ENCODE peak calls at places on chromosomes 6 and 20, in nine cellular contexts. G, E, P, F, H, U, K, O and S are unnamed samples.

GRCh38 chr6:143223895-143224294 is 163.2 kb downstream of the AIG1 start:
- DNase-seq in E (no peak), P (peak), O (no peak), K (peak), F (peak), G (peak), U (no peak), H (peak), S (no peak)

GRCh38 chr6:129785081-129785755 is 75.2 kb upstream of the ARHGAP18 start:
- DNase-seq in H (no peak), F (no peak), O (no peak), K (no peak), P (no peak), U (no peak), G (no peak), E (no peak), S (no peak)

GRCh38 chr6:145690969-145691368 is 44.4 kb downstream of the EPM2A start:
- DNase-seq in K (no peak), O (no peak), G (no peak), E (no peak), H (no peak), U (no peak), P (no peak), F (no peak), S (no peak)

GRCh38 chr6:44131880-44132279 is 4.5 kb downstream of the TMEM63B start:
- DNase-seq in O (no peak), H (no peak), K (no peak), F (no peak), U (no peak), G (no peak), E (no peak), P (no peak), S (no peak)

GRCh38 chr6:91716361-91716760 is 1129.5 kb upstream of the MAP3K7 start:
- DNase-seq in E (no peak), G (no peak), F (no peak), K (no peak), H (no peak), P (no peak), O (no peak), U (no peak), S (no peak)

GRCh38 chr20:891121-892080 is 24.7 kb downstream of the ANGPT4 start:
- DNase-seq in F (peak), H (peak), G (no peak), P (peak), E (no peak), O (no peak), U (no peak), K (no peak), S (no peak)

GRCh38 chr6:389622-390021 is 1.9 kb upstream of the IRF4 start:
- DNase-seq in P (no peak), U (no peak), G (no peak), E (no peak), K (no peak), O (no peak), H (no peak), F (no peak), S (no peak)

GRCh38 chr6:143581835-143582480 is 70.4 kb upstream of the FUCA2 start:
- DNase-seq in H (no peak), F (no peak), P (peak), E (no peak), K (peak), G (no peak), U (no peak), O (no peak), S (no peak)

GRCh38 chr6:108947114-108947854 is 99.1 kb downstream of the ARMC2 start:
- DNase-seq in U (no peak), P (peak), K (peak), O (no peak), F (no peak), G (peak), H (peak), E (no peak), S (no peak)

GRCh38 chr6:41732601-41733348 is 2.6 kb downstream of the TFEB start:
- DNase-seq in K (peak), H (peak), U (peak), O (no peak), G (no peak), E (no peak), P (peak), F (no peak), S (no peak)

GRCh38 chr20:24786096-24786495 is 163.0 kb upstream of the CST7 start:
- DNase-seq in O (no peak), H (no peak), F (no peak), G (no peak), U (no peak), P (no peak), K (no peak), E (no peak), S (no peak)

GRCh38 chr20:1555952-1556351 is 1.6 kb downstream of the SIRPD start:
- DNase-seq in H (no peak), P (no peak), O (no peak), K (no peak), E (no peak), F (no peak), U (no peak), G (no peak), S (no peak)

GRCh38 chr20:37243076-37243936 is 18.3 kb downstream of the GHRH start:
- DNase-seq in F (no peak), E (no peak), O (no peak), K (no peak), U (no peak), P (no peak), H (no peak), G (peak), S (no peak)

DNA sequence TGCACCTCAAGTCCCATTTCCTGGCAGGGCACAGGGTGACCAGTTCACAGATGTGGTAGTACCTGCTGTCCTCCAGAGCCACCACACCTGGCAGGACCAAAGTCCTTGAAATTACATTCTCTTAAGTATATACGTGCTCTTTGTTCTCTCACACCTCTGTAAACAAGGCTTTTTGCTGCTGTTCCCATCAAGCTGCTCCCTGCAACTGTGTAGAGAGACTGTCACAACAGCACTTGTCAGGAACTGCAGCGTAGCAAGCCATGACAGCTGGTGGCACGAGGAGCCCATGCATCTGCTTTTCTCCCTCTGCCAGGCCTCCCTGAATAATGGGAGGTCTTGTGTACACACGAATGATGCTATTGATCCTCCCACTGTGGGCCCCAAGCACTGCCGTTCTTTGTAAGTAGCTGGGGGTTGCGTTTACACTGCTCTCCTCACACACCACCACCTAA is 431.8 kb downstream of the CD83 start:
- DNase-seq in G (no peak), U (no peak), P (peak), O (no peak), E (no peak), K (no peak), H (peak), F (no peak), S (no peak)
- H3K27ac ChIP-seq in G (no peak), U (no peak), P (no peak), O (no peak), E (no peak), K (no peak), H (no peak), F (no peak), S (no peak)

GRCh38 chr6:157943964-157944283 is 37.7 kb upstream of the SYNJ2 start:
- DNase-seq in K (no peak), G (no peak), F (no peak), U (no peak), O (no peak), E (no peak), H (no peak), P (no peak), S (no peak)

GRCh38 chr6:157937318-157937717 is 44.3 kb upstream of the SYNJ2 start:
- DNase-seq in P (no peak), G (no peak), K (no peak), E (no peak), O (no peak), F (no peak), H (no peak), U (no peak), S (no peak)

GRCh38 chr6:157943249-157943963 is 38.3 kb upstream of the SYNJ2 start:
- DNase-seq in P (no peak), U (no peak), F (no peak), G (no peak), E (no peak), K (no peak), H (no peak), O (no peak), S (no peak)

GRCh38 chr6:157942351-157942750 is 39.3 kb upstream of the SYNJ2 start:
- DNase-seq in P (no peak), E (no peak), H (no peak), G (no peak), F (no peak), K (no peak), O (no peak), U (no peak), S (no peak)

DNA sequence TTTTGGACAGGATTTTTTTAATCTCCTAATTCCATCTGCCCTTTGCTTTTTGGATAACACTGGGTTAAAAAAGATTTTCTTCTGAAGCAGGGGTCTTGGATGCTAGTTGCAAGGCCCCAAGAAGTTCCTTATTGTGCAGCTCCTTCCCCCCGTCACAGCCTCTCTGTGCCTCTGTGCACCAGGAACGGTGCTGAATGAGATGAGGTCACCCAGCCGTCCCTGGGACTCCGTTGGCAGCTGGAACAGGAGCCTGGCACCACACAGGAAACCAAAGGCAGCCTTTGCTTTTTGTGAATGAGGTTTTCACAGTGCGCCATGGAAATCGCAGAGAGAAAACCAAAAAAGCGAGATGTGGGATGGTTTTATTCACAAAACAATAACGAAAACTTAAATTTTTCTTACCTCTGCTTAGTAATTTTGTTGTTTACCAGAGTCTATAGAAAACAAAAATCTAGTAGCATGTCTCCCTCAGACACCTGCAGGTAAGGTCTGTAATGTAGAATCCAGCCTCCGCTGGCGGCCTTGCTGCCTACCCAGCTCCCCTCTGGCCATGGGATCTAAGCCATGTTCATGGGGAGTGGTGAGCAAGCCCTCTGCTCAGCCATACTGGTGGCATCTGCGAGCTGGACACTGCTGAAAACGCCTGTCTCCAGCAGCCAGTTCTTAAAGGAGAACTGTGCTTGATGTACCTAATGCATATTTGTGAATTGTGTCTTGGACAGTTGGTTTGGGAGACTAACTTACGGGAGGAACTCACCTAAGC is 40.4 kb upstream of the SYNJ2 start:
- DNase-seq in F (no peak), K (no peak), G (no peak), H (no peak), P (no peak), U (no peak), O (no peak), E (no peak), S (no peak)
- H3K27ac ChIP-seq in F (no peak), K (no peak), G (no peak), H (peak), P (peak), U (no peak), O (peak), E (no peak), S (no peak)

GRCh38 chr6:7171119-7171518 is 63.4 kb downstream of the RREB1 start:
- DNase-seq in F (no peak), P (peak), U (peak), O (no peak), E (no peak), G (no peak), H (peak), K (no peak), S (no peak)

GRCh38 chr6:7172605-7173185 is 64.9 kb downstream of the RREB1 start:
- DNase-seq in F (peak), U (no peak), E (no peak), H (peak), P (no peak), O (no peak), G (no peak), K (no peak), S (no peak)

GRCh38 chr6:7170117-7170732 is 62.5 kb downstream of the RREB1 start:
- DNase-seq in O (no peak), F (no peak), G (no peak), U (no peak), K (no peak), E (no peak), P (no peak), H (no peak), S (no peak)

GRCh38 chr6:7173843-7174503 is 66.2 kb downstream of the RREB1 start:
- DNase-seq in G (no peak), F (no peak), P (no peak), K (no peak), O (no peak), E (no peak), H (no peak), U (no peak), S (no peak)

GRCh38 chr6:7171733-7172132 is 64.0 kb downstream of the RREB1 start:
- DNase-seq in U (no peak), F (no peak), G (no peak), K (no peak), O (no peak), P (no peak), H (no peak), E (no peak), S (no peak)
- H3K27ac ChIP-seq in U (peak), F (peak), G (no peak), K (no peak), O (no peak), P (no peak), H (peak), E (no peak), S (no peak)

DNA sequence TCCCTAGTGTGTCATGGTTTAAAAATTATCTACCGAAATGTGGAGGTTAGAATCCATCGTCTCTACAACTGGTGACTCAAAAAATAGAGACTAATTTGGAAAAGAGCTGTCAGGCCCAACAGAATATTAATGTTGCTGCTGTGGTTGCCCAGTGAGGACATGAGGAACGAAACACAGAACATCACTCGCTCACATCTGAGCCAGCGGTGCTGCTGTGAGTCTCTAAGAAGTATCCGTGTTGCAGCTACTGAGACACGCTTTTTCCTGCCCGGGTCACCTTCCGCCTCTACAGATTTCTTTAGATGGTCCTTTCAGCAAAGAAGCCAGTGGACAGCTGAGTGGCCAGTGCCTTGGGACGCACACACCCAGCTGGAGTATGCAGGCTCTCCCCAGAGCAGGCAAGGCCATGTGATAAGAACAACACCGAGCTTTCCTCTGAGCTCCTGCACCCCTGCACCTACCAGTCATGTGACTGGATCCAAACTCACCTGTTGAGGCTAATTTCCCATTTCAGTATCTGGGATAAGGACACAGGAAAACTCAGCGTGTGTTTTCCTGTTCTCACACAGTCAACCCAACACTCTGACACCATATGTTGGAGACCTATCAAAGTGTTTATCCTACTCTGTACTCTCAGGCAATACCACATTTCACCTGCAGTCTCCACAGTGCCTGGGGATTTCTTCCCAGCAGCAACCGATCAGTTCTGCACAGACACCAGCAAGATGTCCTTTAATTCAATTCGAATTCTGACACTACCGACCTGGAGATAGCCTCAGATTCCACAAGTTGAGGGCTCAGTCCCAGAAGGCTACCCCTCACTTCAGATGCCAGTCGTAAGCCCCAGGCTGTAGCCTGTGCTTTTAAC is 119.0 kb upstream of the RPS6KA2 start:
- DNase-seq in E (no peak), P (no peak), U (no peak), O (no peak), G (no peak), K (no peak), H (no peak), F (no peak), S (no peak)
- H3K27ac ChIP-seq in E (no peak), P (no peak), U (no peak), O (no peak), G (no peak), K (no peak), H (no peak), F (no peak), S (no peak)

GRCh38 chr6:14734416-14735340 is 511.2 kb upstream of the JARID2 start:
- DNase-seq in G (peak), P (no peak), K (peak), O (no peak), H (peak), E (no peak), U (no peak), F (no peak), S (no peak)
- H3K27ac ChIP-seq in G (peak), P (no peak), K (no peak), O (peak), H (peak), E (no peak), U (no peak), F (no peak), S (no peak)

GRCh38 chr6:11309947-11310665 is 77.6 kb upstream of the NEDD9 start:
- DNase-seq in O (no peak), F (no peak), G (peak), H (peak), U (no peak), K (no peak), E (no peak), P (no peak), S (no peak)

GRCh38 chr6:11304946-11305345 is 72.5 kb upstream of the NEDD9 start:
- DNase-seq in O (no peak), F (no peak), E (no peak), H (no peak), U (no peak), P (no peak), G (no peak), K (no peak), S (no peak)

GRCh38 chr6:11313207-11313606 is 80.7 kb upstream of the NEDD9 start:
- DNase-seq in K (no peak), U (no peak), O (no peak), E (no peak), F (no peak), G (no peak), P (no peak), H (no peak), S (no peak)

GRCh38 chr6:11311970-11312369 is 79.5 kb upstream of the NEDD9 start:
- DNase-seq in U (no peak), O (no peak), F (no peak), G (no peak), H (no peak), P (no peak), E (no peak), K (no peak), S (no peak)

GRCh38 chr6:11307226-11307625 is 74.8 kb upstream of the NEDD9 start:
- DNase-seq in P (no peak), F (no peak), H (no peak), E (no peak), O (no peak), G (no peak), U (no peak), K (no peak), S (no peak)
- H3K27ac ChIP-seq in P (no peak), F (no peak), H (no peak), E (no peak), O (no peak), G (peak), U (no peak), K (no peak), S (no peak)